ENCODE peak calls at places on chromosomes 1 and 21, in seven cellular contexts. O is right lobe of liver, L is lower leg skin, V is A549, F is tibial nerve, Q is heart left ventricle, U is uterus. S is an unnamed sample.

GRCh38 chr1:8422439-8423133 is 104.7 kb downstream of the SLC45A1 start:
- DNase-seq in O (peak), L (no peak), V (no peak), F (no peak), Q (peak), U (peak), S (peak)

GRCh38 chr1:14826172-14826636 is 227.7 kb downstream of the KAZN start:
- DNase-seq in O (no peak), L (peak), V (no peak), F (no peak), Q (no peak), U (peak), S (peak)

GRCh38 chr1:25487628-25488027 is 55.8 kb upstream of the LDLRAP1 start:
- DNase-seq in O (no peak), L (no peak), V (no peak), F (no peak), Q (no peak), U (no peak), S (no peak)

GRCh38 chr1:28056129-28056925 is 32.1 kb downstream of the EYA3 start:
- DNase-seq in O (no peak), L (no peak), V (no peak), F (no peak), Q (no peak), U (no peak), S (no peak)

GRCh38 chr1:207319207-207319606 is 2.3 kb upstream of the CD55 start:
- DNase-seq in O (no peak), L (no peak), V (no peak), F (no peak), Q (no peak), U (no peak), S (no peak)

GRCh38 chr1:30321996-30322858 is 401.2 kb downstream of the MATN1 start:
- DNase-seq in O (no peak), L (no peak), V (no peak), F (no peak), Q (no peak), U (no peak), S (no peak)

GRCh38 chr1:175317795-175318194 is 125.2 kb upstream of the KIAA0040 start:
- DNase-seq in O (no peak), L (no peak), V (no peak), F (no peak), Q (peak), U (peak), S (no peak)

GRCh38 chr1:18870325-18870865 is 10.9 kb upstream of the TAS1R2 start:
- DNase-seq in O (no peak), L (no peak), V (no peak), F (no peak), Q (no peak), U (no peak), S (no peak)

GRCh38 chr1:170619167-170620030 is 44.5 kb upstream of the PRRX1 start:
- DNase-seq in O (no peak), L (no peak), V (no peak), F (no peak), Q (no peak), U (no peak), S (no peak)

GRCh38 chr1:245378352-245379144 is 223.8 kb downstream of the KIF26B start:
- DNase-seq in O (no peak), L (no peak), V (no peak), F (no peak), Q (no peak), U (no peak), S (no peak)

GRCh38 chr1:66503841-66504470 is 30.0 kb upstream of the SGIP1 start:
- DNase-seq in O (no peak), L (no peak), V (peak), F (no peak), Q (peak), U (peak), S (peak)

DNA sequence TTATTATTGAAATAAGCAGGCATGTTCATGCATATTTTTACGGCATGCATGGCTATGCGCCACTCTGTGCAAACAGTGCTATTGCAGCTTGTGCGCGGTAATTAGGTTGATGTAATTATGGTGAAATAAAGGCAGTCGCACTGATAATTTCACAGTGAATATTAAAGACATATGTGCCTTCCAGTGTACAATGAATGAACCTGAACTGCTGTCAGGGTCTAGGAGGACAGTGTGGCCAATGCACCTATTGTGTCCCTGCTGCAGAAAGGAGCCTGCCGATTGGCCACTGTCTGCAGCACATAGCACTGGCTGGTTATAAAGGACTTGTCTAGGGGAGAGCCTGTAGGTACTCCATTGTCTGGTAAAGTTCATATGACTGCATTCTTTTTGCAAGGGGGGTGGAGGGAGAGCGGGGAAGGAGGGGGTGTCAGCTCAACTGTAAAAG is 340.4 kb downstream of the USP25 start:
- DNase-seq in O (no peak), L (no peak), V (no peak), F (no peak), Q (no peak), U (peak), S (no peak)
- TF ChIP-seq CTCF in O (no peak), L (no peak), V (no peak), F (no peak), Q (no peak), U (no peak), S (no peak)

GRCh38 chr1:201954263-201955008 is 867 bp upstream of the TIMM17A start:
- DNase-seq in O (no peak), L (no peak), V (no peak), F (no peak), Q (no peak), U (no peak), S (no peak)
- H3K4me3 ChIP-seq in O (peak), L (peak), V (peak), F (peak), Q (peak), U (peak), S (peak)

GRCh38 chr21:42839271-42840231 is 39.8 kb downstream of the WDR4 start:
- DNase-seq in O (no peak), L (no peak), V (no peak), F (peak), Q (no peak), U (peak), S (no peak)

GRCh38 chr21:42836402-42836666 is 43.0 kb downstream of the WDR4 start:
- DNase-seq in O (no peak), L (no peak), V (no peak), F (no peak), Q (no peak), U (no peak), S (no peak)

GRCh38 chr21:42836767-42837301 is 42.5 kb downstream of the WDR4 start:
- DNase-seq in O (no peak), L (no peak), V (no peak), F (no peak), Q (no peak), U (no peak), S (no peak)

GRCh38 chr21:42835611-42836401 is 43.5 kb downstream of the WDR4 start:
- DNase-seq in O (no peak), L (no peak), V (no peak), F (no peak), Q (no peak), U (no peak), S (no peak)

GRCh38 chr21:42837421-42838211 is 41.7 kb downstream of the WDR4 start:
- DNase-seq in O (no peak), L (no peak), V (no peak), F (no peak), Q (no peak), U (peak), S (no peak)
- TF ChIP-seq POLR2A in O (no peak), L (no peak), V (no peak), F (no peak), Q (no peak), U (no peak), S (no peak)

DNA sequence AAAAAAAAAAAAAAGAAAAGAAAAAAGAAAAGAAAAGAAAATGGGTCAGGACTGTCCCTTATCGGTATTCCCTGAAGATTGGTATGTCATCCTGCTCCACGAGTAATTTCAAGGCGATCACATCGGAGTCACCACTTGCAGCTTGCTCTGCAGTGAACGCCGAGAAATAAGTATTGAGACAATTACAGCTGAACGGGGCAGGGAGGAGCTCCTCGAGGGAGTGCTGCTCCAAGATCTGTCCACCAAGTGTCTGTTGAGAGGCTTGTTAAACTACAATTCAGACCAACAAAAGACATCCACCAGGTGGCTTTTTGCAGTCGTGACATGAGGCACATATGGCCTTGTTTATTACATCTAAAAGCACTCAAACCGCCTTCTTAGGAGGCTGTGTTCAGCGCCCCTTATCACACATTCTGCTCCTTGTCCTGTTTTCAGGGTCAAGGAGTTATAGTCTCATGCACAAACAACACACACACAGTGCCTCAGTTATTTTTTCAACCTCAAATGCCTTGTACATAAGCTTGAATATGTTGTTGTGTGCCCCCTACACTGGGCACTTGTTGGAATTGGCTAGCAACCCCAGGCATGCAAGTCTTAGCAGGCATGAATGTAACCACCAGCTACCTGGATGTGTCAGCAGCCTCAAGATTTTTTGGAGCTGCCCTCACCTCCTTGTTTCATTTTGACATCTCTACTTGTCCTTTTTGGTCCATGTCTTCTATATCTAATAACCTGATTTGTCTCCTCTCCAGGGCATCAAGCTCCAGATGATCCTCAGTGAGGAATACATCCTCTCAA is 13.0 kb upstream of the CD48 start:
- DNase-seq in O (no peak), L (no peak), V (peak), F (no peak), Q (no peak), U (no peak), S (no peak)
- TF ChIP-seq CTCF in O (no peak), L (no peak), V (no peak), F (no peak), Q (no peak), U (no peak), S (no peak)

DNA sequence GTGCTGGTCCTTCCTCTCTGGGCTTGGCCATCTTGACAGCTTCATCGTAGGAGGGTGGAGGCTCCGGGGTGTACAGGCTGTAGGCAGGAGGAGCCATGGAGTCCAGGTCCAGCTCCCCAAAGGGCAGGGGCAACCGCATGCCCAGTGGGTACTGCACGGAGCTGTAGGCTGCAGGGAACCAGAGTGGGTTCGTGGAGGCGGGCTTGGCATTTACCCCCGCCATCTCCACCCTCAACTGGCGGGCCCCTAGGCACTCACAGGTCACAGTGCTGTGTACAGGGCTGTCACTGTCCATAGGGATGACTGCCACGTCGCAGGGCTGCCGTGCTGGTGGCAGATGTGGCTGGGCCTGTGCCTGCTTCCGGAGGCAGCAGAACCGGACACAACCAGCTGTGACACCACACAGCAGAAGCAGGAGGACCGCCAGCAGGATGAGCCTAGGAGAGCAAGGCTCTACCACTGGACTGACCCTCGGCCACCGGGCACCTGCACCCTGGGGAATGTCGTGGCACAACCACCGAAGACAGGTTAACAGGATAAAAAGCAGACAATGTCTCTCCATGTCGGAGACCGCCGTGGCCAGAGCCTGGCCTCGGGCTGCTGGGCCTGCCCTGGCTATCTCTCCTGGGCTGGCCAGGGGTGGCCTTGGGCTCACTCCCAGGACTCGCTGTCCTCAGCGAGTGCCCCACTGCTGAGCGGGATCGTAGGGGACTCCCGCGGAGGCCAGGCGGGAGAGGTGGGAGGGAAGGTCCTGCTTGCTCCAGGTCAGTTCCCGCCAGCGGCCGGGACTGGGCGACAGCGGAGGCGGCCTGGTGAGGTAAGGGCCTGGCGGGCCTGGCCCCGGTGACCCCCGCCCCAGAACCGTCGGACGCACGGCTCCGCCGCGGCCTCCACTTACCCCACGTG is 831 bp downstream of the TMEM52 start:
- DNase-seq in O (no peak), L (no peak), V (no peak), F (no peak), Q (peak), U (no peak), S (peak)
- H3K4me3 ChIP-seq in O (peak), L (no peak), V (peak), F (peak), Q (peak), U (peak), S (peak)

GRCh38 chr1:89725016-89725380 is 92.1 kb downstream of the LRRC8C start:
- DNase-seq in O (no peak), L (no peak), V (no peak), F (no peak), Q (no peak), U (no peak), S (peak)
- TF ChIP-seq POLR2A in O (no peak), L (no peak), V (no peak), F (no peak), Q (no peak), U (no peak), S (no peak)

GRCh38 chr1:71835442-71835813 is 446.9 kb downstream of the NEGR1 start:
- DNase-seq in O (no peak), L (no peak), V (no peak), F (no peak), Q (no peak), U (no peak), S (no peak)

GRCh38 chr1:71834570-71835441 is 447.5 kb downstream of the NEGR1 start:
- DNase-seq in O (no peak), L (no peak), V (no peak), F (no peak), Q (peak), U (no peak), S (peak)

GRCh38 chr1:71839876-71840275 is 442.5 kb downstream of the NEGR1 start:
- DNase-seq in O (no peak), L (no peak), V (no peak), F (no peak), Q (no peak), U (no peak), S (no peak)

GRCh38 chr1:71836899-71837298 is 445.4 kb downstream of the NEGR1 start:
- DNase-seq in O (no peak), L (no peak), V (no peak), F (no peak), Q (no peak), U (no peak), S (no peak)
- TF ChIP-seq CTCF in O (no peak), L (no peak), V (no peak), F (no peak), Q (no peak), U (no peak), S (no peak)

GRCh38 chr1:2132222-2133038 is 62.1 kb downstream of the FAAP20 start:
- DNase-seq in O (no peak), L (no peak), V (no peak), F (no peak), Q (peak), U (peak), S (peak)
- H3K4me3 ChIP-seq in O (no peak), L (no peak), V (peak), F (peak), Q (peak), U (peak), S (peak)

GRCh38 chr21:41071410-41071809 is 96.5 kb upstream of the BACE2 start:
- DNase-seq in O (no peak), L (no peak), V (no peak), F (no peak), Q (no peak), U (no peak), S (no peak)
- TF ChIP-seq POLR2A in O (no peak), L (no peak), V (no peak), F (no peak), Q (no peak), U (no peak), S (no peak)